ENCODE peak calls at places on chromosomes 5 and 9, in nine cellular contexts. J is tibial nerve; C is heart left ventricle; H is aorta; S is MM.1S; X is CD8-positive, alpha-beta T cell; Y is stomach; Q is SJSA1; R is mucosa of descending colon. B is an unnamed sample. For H3K4me1 and H3K36me3, the result is how much of the 10 kb centered on the place peaks cover.

GRCh38 chr9:129728744-129729143 is 24.1 kb downstream of the PTGES start:
- DNase-seq in J (no peak), C (no peak), H (no peak), S (no peak), X (no peak), Y (no peak), Q (no peak), R (no peak), B (no peak)

GRCh38 chr5:98783051-98783649 is 9.7 kb downstream of the RGMB start:
- DNase-seq in J (no peak), C (no peak), H (no peak), S (no peak), X (no peak), Y (no peak), Q (no peak), R (no peak), B (peak)

GRCh38 chr5:180803181-180804128 is 849 bp upstream of the MGAT1 start:
- DNase-seq in J (peak), C (peak), H (peak), S (peak), X (peak), Y (peak), Q (no peak), R (peak), B (no peak)

GRCh38 chr9:95515272-95516113 is 1.3 kb downstream of the PTCH1 start:
- DNase-seq in J (no peak), C (peak), H (no peak), S (peak), X (no peak), Y (no peak), Q (peak), R (no peak), B (no peak)

GRCh38 chr5:153267506-153267905 is 223.0 kb upstream of the GRIA1 start:
- DNase-seq in J (no peak), C (no peak), H (no peak), S (no peak), X (no peak), Y (no peak), Q (no peak), R (no peak), B (no peak)

GRCh38 chr5:176396330-176396729 is 7.8 kb downstream of the HIGD2A start:
- DNase-seq in J (no peak), C (no peak), H (no peak), S (peak), X (no peak), Y (no peak), Q (no peak), R (no peak), B (no peak)

GRCh38 chr5:75617746-75618352 is 6.6 kb downstream of the ANKDD1B start:
- DNase-seq in J (no peak), C (no peak), H (no peak), S (no peak), X (no peak), Y (no peak), Q (peak), R (no peak), B (no peak)

GRCh38 chr9:116331241-116331640 is 177.7 kb downstream of the PAPPA start:
- DNase-seq in J (no peak), C (no peak), H (no peak), S (no peak), X (no peak), Y (no peak), Q (no peak), R (no peak), B (no peak)

GRCh38 chr5:80181618-80182211 is 74.1 kb downstream of the SERINC5 start:
- DNase-seq in J (no peak), C (no peak), H (no peak), S (peak), X (peak), Y (peak), Q (no peak), R (peak), B (no peak)

GRCh38 chr9:37956904-37957663 is 53.2 kb upstream of the SLC25A51 start:
- DNase-seq in J (no peak), C (peak), H (peak), S (no peak), X (no peak), Y (peak), Q (no peak), R (no peak), B (no peak)

GRCh38 chr9:132579427-132579798 is 3.0 kb upstream of the BARHL1 start:
- DNase-seq in J (no peak), C (no peak), H (no peak), S (no peak), X (no peak), Y (no peak), Q (no peak), R (no peak), B (no peak)

GRCh38 chr9:116943970-116944369 is 256.9 kb downstream of the TRIM32 start:
- DNase-seq in J (no peak), C (no peak), H (no peak), S (no peak), X (no peak), Y (no peak), Q (no peak), R (no peak), B (no peak)

GRCh38 chr5:72556351-72557146 is 49.3 kb upstream of the ZNF366 start:
- DNase-seq in J (peak), C (peak), H (peak), S (peak), X (peak), Y (peak), Q (peak), R (peak), B (no peak)

GRCh38 chr5:139759219-139759721 is 36.3 kb upstream of the PSD2 start:
- DNase-seq in J (no peak), C (no peak), H (no peak), S (no peak), X (no peak), Y (no peak), Q (no peak), R (no peak), B (no peak)

GRCh38 chr5:174363934-174364333 is 318.4 kb downstream of the NSG2 start:
- DNase-seq in J (no peak), C (no peak), H (no peak), S (no peak), X (no peak), Y (no peak), Q (no peak), R (no peak), B (no peak)
- H3K4me1 ChIP-seq in J (under half), C (under half), H (under half), S (under half), X (under half), Y (under half), Q (under half), R (under half), B (under half)

GRCh38 chr9:127955294-127956015 is 17.8 kb upstream of the DPM2 start:
- DNase-seq in J (no peak), C (no peak), H (no peak), S (peak), X (peak), Y (peak), Q (no peak), R (peak), B (peak)
- H3K4me3 ChIP-seq in J (no peak), C (no peak), H (no peak), S (no peak), X (peak), Y (no peak), Q (no peak), R (no peak), B (peak)

GRCh38 chr5:90675222-90675621 is 116.6 kb downstream of the ADGRV1 start:
- DNase-seq in J (no peak), C (no peak), H (no peak), S (no peak), X (no peak), Y (no peak), Q (no peak), R (no peak), B (no peak)
- H3K36me3 ChIP-seq in J (under half), C (under half), H (under half), S (under half), X (under half), Y (under half), Q (under half), R (under half), B (under half)

DNA sequence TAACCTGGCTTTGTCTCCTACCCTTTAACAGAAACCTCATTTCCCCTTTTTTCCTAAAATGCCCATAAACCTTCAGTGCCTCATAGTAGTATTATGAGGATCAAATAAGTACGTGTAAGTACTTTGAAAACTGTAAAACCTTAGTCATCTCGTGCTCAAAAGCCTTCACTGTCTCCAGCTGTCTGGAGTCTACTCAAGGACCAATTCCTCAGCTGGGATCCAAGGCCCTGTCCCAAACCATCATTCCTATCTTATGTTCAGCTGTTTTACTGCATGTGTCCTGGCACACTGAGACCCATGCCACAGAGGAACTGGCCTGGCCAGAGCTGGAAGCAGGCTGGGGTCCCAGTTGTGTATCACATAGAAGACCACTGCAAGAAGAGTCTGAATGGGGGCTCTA is 15.9 kb downstream of the ADAMTSL1 start:
- DNase-seq in J (no peak), C (no peak), H (no peak), S (no peak), X (no peak), Y (no peak), Q (no peak), R (no peak), B (no peak)
- H3K4me1 ChIP-seq in J (under half), C (under half), H (under half), S (under half), X (under half), Y (under half), Q (under half), R (under half), B (under half)

GRCh38 chr5:150352531-150353394 is 4.7 kb upstream of the TCOF1 start:
- DNase-seq in J (no peak), C (no peak), H (no peak), S (no peak), X (no peak), Y (no peak), Q (no peak), R (no peak), B (no peak)
- H3K4me3 ChIP-seq in J (no peak), C (no peak), H (no peak), S (no peak), X (no peak), Y (no peak), Q (no peak), R (no peak), B (no peak)

DNA sequence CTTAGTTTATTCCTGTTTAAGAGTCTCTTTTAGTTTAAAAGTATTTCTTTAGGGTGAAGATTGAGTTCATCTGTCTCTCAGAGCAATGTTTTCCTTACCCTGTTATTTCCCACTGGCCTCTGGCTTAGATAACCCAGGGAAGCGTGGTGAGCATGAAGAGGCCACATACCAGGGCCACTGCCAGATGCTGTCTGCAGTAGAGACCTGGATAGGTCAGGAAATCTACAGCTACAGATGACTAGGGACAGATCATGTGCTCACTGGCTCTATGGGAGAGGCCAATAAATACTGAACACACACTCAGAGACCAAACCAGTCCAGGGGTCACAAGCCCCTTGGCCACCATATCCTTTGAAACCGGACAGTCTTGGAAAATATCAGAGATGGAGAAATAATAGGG is 136.0 kb downstream of the CAMK4 start:
- DNase-seq in J (no peak), C (no peak), H (no peak), S (no peak), X (no peak), Y (no peak), Q (no peak), R (no peak), B (no peak)
- H3K36me3 ChIP-seq in J (under half), C (under half), H (under half), S (under half), X (under half), Y (under half), Q (under half), R (under half), B (under half)

GRCh38 chr5:159092288-159092687 is 7.4 kb downstream of the EBF1 start:
- DNase-seq in J (no peak), C (no peak), H (no peak), S (no peak), X (no peak), Y (no peak), Q (no peak), R (no peak), B (no peak)
- H3K4me1 ChIP-seq in J (under half), C (half or more), H (under half), S (under half), X (under half), Y (under half), Q (under half), R (under half), B (under half)

DNA sequence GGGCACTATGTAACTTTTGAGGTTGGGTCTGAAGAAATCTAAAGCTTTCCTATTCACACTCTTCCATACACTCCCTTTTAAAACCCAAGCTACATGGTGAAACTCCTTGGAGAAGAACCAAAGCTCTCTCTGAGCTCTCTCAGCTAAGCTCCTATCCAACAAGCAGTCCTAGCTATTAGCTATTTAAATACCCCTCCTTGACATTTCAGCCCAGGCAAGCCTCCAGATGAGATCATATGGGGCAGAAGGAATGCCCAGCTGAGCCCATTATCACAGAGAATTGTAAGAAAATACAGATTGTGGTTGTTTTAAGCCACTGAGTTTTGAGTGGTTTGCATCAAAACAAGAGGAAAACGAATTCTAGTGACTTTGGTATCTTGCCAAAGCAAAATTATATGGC is 15.2 kb downstream of the HSPB3 start:
- DNase-seq in J (no peak), C (no peak), H (no peak), S (no peak), X (no peak), Y (no peak), Q (peak), R (no peak), B (no peak)
- H3K4me3 ChIP-seq in J (no peak), C (no peak), H (no peak), S (no peak), X (no peak), Y (no peak), Q (no peak), R (no peak), B (no peak)

DNA sequence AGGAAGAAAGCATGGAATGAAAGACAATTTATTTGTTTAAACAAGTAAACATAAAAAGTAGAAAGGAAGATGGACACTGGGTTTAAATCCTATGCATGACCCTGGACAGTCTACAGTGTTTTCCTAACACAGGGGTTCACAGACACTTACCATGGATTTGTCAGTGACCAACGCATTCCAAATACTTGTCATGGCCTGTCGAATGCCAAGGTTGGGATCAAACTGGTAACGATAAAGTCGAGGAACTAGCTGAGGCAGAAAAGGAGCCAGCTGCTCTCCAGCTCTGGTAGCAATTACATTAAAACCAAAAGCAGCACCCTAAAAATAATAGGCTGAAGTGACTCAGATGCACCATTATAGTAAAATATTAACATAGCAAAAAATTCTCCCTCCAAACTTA is 59.4 kb upstream of the OR2K2 start:
- DNase-seq in J (no peak), C (no peak), H (no peak), S (no peak), X (no peak), Y (no peak), Q (no peak), R (no peak), B (no peak)
- H3K36me3 ChIP-seq in J (under half), C (half or more), H (under half), S (under half), X (under half), Y (half or more), Q (half or more), R (under half), B (under half)

GRCh38 chr5:172143875-172144274 is 44.1 kb downstream of the STK10 start:
- DNase-seq in J (no peak), C (no peak), H (no peak), S (no peak), X (no peak), Y (no peak), Q (no peak), R (no peak), B (no peak)
- H3K4me1 ChIP-seq in J (under half), C (under half), H (under half), S (under half), X (half or more), Y (under half), Q (half or more), R (under half), B (under half)